ENCODE peak calls at places on chromosomes 2 and 18, in eight cellular contexts. O is IMR-90; Y is tibial artery; H is CD8-positive, alpha-beta T cell; K is fibroblast of villous mesenchyme; P is fibroblast of mammary gland; X is AG09309; L is fibroblast of pulmonary artery. D is an unnamed sample.
A peak's percentile ranks its signal among the peaks of the same experiment; 100 is the strongest.

GRCh38 chr2:37181726-37182684 is 6.5 kb downstream of the SULT6B1 start:
- DNase-seq in O (peak; percentile 66), Y (no peak), H (no peak), K (peak; percentile 91), P (no peak), X (no peak), L (no peak), D (peak; percentile 8)

GRCh38 chr2:127763776-127764175 is 47.2 kb downstream of the WDR33 start:
- DNase-seq in O (peak; percentile 93), Y (no peak), H (no peak), K (peak; percentile 61), P (peak; percentile 30), X (no peak), L (peak; percentile 53), D (no peak)

GRCh38 chr2:207265849-207266248 is 100.1 kb upstream of the KLF7 start:
- DNase-seq in O (no peak), Y (no peak), H (no peak), K (no peak), P (no peak), X (no peak), L (no peak), D (no peak)

GRCh38 chr18:13801260-13801601 is 22.7 kb upstream of the MC5R start:
- DNase-seq in O (no peak), Y (no peak), H (no peak), K (no peak), P (no peak), X (no peak), L (no peak), D (no peak)

GRCh38 chr2:94956797-94957391 is 68.6 kb upstream of the MAL start:
- DNase-seq in O (peak; percentile 15), Y (no peak), H (no peak), K (peak; percentile 22), P (peak; percentile 26), X (no peak), L (peak; percentile 39), D (peak; percentile 7)

GRCh38 chr2:32136097-32136496 is 29.6 kb upstream of the SLC30A6 start:
- DNase-seq in O (peak; percentile 60), Y (no peak), H (no peak), K (peak; percentile 44), P (no peak), X (peak; percentile 18), L (no peak), D (peak; percentile 15)

GRCh38 chr18:54961868-54962267 is 2.6 kb upstream of the CCDC68 start:
- DNase-seq in O (no peak), Y (no peak), H (no peak), K (no peak), P (no peak), X (no peak), L (no peak), D (no peak)

GRCh38 chr2:20534913-20535801 is 88.3 kb downstream of the RHOB start:
- DNase-seq in O (no peak), Y (no peak), H (no peak), K (no peak), P (no peak), X (no peak), L (no peak), D (no peak)

GRCh38 chr2:43225788-43226557 is 433 bp downstream of the ZFP36L2 start:
- DNase-seq in O (peak; percentile 68), Y (peak; percentile 88), H (peak; percentile 57), K (peak; percentile 69), P (peak; percentile 42), X (no peak), L (peak; percentile 79), D (peak; percentile 84)

GRCh38 chr2:71631411-71631931 is 178.1 kb downstream of the DYSF start:
- DNase-seq in O (no peak), Y (no peak), H (no peak), K (peak; percentile 7), P (peak; percentile 7), X (peak; percentile 13), L (no peak), D (peak; percentile 15)

GRCh38 chr2:100780203-100781008 is 39.5 kb upstream of the NPAS2 start:
- DNase-seq in O (peak; percentile 81), Y (no peak), H (no peak), K (no peak), P (no peak), X (no peak), L (peak; percentile 88), D (peak; percentile 66)

GRCh38 chr18:3857544-3857943 is 407.6 kb downstream of the TGIF1 start:
- DNase-seq in O (peak; percentile 65), Y (no peak), H (no peak), K (peak; percentile 45), P (peak; percentile 90), X (peak; percentile 10), L (peak; percentile 28), D (no peak)

GRCh38 chr2:169131587-169132512 is 62.5 kb downstream of the DHRS9 start:
- DNase-seq in O (peak; percentile 41), Y (no peak), H (no peak), K (peak; percentile 44), P (peak; percentile 73), X (no peak), L (peak; percentile 79), D (peak; percentile 55)

GRCh38 chr18:9348079-9348671 is 13.6 kb downstream of the TWSG1 start:
- DNase-seq in O (peak; percentile 54), Y (no peak), H (no peak), K (peak; percentile 40), P (peak; percentile 55), X (no peak), L (peak; percentile 53), D (peak; percentile 77)

GRCh38 chr2:56680971-56681631 is 497.3 kb downstream of the CCDC85A start:
- DNase-seq in O (peak; percentile 11), Y (no peak), H (no peak), K (peak; percentile 49), P (peak; percentile 51), X (peak; percentile 24), L (peak; percentile 61), D (peak; percentile 60)

GRCh38 chr2:42849311-42849710 is 56.9 kb upstream of the HAAO start:
- DNase-seq in O (no peak), Y (peak; percentile 53), H (no peak), K (no peak), P (no peak), X (no peak), L (no peak), D (no peak)

GRCh38 chr2:184596819-184597411 is 1.4 kb upstream of the ZNF804A start:
- DNase-seq in O (peak; percentile 81), Y (no peak), H (no peak), K (peak; percentile 58), P (peak; percentile 50), X (peak; percentile 10), L (peak; percentile 51), D (peak; percentile 73)
- TF ChIP-seq CTCF in O (no peak), Y (no peak), H (no peak), K (no peak), P (no peak), X (no peak), L (peak; percentile 13), D (peak; percentile 29)

GRCh38 chr18:34223893-34224422 is 755 bp downstream of the NOL4 start:
- DNase-seq in O (no peak), Y (no peak), H (no peak), K (no peak), P (no peak), X (no peak), L (no peak), D (peak; percentile 5)

GRCh38 chr18:34222396-34223163 is 2.1 kb downstream of the NOL4 start:
- DNase-seq in O (no peak), Y (no peak), H (no peak), K (no peak), P (peak; percentile 10), X (no peak), L (no peak), D (peak; percentile 9)

GRCh38 chr18:34223164-34223892 is 1.4 kb downstream of the NOL4 start:
- DNase-seq in O (no peak), Y (no peak), H (no peak), K (no peak), P (no peak), X (no peak), L (no peak), D (peak; percentile 9)

GRCh38 chr18:34225218-34225553 is 473 bp upstream of the NOL4 start:
- DNase-seq in O (no peak), Y (no peak), H (no peak), K (no peak), P (no peak), X (no peak), L (no peak), D (no peak)

DNA sequence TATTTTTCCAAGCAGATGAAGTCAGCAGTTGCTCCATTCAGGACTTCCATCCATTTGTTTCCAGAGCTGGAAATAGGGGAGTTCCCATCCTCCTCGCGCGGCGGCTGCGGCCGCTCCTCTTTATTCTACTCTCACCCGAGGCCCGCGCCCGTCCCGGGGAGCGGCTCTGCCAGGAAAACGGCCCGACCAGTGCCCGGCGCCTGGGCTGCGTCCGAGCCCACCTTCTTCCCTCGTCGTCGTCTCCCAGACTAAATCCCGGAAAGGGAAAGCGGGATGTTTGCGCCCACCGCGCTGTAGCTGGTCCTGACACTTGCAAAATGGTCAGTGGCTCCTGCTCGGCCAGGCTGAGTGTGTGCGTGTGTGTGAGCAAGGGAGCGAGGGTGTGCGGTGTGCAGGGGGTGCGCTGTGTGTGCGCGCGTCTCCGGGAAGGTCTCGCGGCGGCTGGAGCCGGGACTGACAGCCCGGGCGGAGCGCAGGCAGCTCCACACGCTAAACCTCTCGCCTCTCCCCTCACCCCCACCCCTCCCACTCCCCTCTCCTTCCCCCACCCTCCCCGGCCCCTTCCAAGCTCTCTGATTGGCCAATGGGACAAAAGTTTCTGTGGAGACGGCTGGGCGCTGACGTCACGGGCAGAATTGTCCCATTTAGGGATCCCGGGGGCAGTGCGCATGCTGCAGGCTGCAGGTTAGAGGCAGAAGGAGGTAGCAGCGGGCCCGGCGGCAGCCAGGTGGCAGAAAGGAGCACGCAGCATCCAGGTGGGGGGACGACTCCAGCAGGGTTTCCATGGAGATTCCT is at the start of gene NOL4:
- DNase-seq in O (no peak), Y (peak; percentile 85), H (no peak), K (no peak), P (no peak), X (no peak), L (no peak), D (peak; percentile 60)
- H3K4me3 ChIP-seq in O (peak within 1 kb of the TSS; percentile 43), Y (peak within 1 kb of the TSS; percentile 52), H (no peak within 1 kb of the TSS), K (peak within 1 kb of the TSS; percentile 23), P (no peak within 1 kb of the TSS), X (no peak within 1 kb of the TSS), L (peak within 1 kb of the TSS; percentile 35), D (peak within 1 kb of the TSS; percentile 51)

DNA sequence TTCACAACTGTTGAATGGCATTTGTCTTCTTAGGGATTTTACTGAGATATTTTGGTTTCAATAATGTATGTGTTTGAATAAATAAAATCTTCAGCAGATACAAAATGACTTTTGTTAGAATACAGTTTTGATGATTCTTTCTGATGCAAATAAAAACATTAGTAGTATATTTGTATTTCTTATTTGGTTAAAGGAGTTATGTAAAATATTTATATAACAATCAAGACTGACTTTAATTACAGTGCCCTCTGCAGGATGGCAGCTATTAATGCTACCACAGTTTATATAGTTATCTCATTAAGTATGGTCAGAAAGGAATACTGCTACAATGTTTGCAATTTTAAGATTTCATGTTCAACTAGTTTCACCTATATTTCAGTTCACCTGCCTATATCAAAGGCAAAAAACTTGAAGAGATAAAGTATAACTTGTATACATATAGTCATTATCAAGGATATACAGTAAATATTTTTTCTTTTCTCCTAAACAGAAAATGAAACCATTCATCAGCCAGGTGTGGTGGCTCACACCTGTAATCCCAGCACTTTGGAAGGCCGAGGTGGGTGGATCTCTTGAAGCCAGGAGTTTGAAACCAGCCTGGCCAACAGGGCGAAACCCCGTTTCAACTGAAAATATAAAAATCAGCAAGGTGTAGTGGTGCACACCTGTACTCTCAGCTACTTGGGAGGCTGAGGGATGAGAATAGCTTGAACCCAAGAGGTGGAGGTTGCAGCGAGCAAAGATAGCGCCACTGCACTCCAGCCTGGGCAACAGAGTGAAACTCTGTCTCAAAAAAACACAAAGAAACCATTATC is 19.8 kb downstream of the ARL5A start:
- DNase-seq in O (peak; percentile 43), Y (no peak), H (no peak), K (peak; percentile 28), P (peak; percentile 47), X (no peak), L (peak; percentile 48), D (peak; percentile 40)
- TF ChIP-seq CTCF in O (peak; percentile 61), Y (peak; percentile 36), H (peak; percentile 61), K (peak; percentile 43), P (peak; percentile 51), X (peak; percentile 37), L (peak; percentile 55), D (peak; percentile 53)

GRCh38 chr2:66426250-66427064 is 8.5 kb upstream of the MEIS1 start:
- DNase-seq in O (no peak), Y (no peak), H (no peak), K (no peak), P (no peak), X (no peak), L (no peak), D (no peak)
- H3K4me3 ChIP-seq in O (peak overlapping the region; percentile 50), Y (peak overlapping the region; percentile 15), H (no peak overlapping the region), K (peak overlapping the region; percentile 49), P (peak overlapping the region; percentile 44), X (peak overlapping the region; percentile 45), L (no peak overlapping the region), D (peak overlapping the region; percentile 27)

D was measured in astrocyte of the spinal cord.